ENCODE peak calls at places on chromosome 19, in eight cellular contexts. One of them, this sample, is unnamed.

GRCh38 chr19:35347171-35347929 is at the start of gene FFAR1:
- DNase-seq in activated effector memory CD4-positive, alpha-beta T cell treated with anti-CD3 and anti-CD28 coated beads, Interleukin-2, amount 50 U/mL, for 16 hours: peak; percentile 73
- DNase-seq in CD4-positive, alpha-beta memory T cell: peak; percentile 64
- DNase-seq in CD8-positive, alpha-beta T cell: no peak
- DNase-seq in left ventricle myocardium inferior: no peak
- DNase-seq in skeletal muscle cell: no peak
- DNase-seq in GM03348: no peak
- DNase-seq in fibroblast of lung: no peak
- DNase-seq in this sample: peak; percentile 76

GRCh38 chr19:474126-475078 is 13.6 kb upstream of the SHC2 start:
- DNase-seq in activated effector memory CD4-positive, alpha-beta T cell treated with anti-CD3 and anti-CD28 coated beads, Interleukin-2, amount 50 U/mL, for 16 hours: peak; percentile 61
- DNase-seq in CD4-positive, alpha-beta memory T cell: no peak
- DNase-seq in CD8-positive, alpha-beta T cell: no peak
- DNase-seq in left ventricle myocardium inferior: peak; percentile 55
- DNase-seq in skeletal muscle cell: no peak
- DNase-seq in GM03348: no peak
- DNase-seq in fibroblast of lung: no peak
- DNase-seq in this sample: no peak

GRCh38 chr19:29563688-29564087 is 37.9 kb downstream of the VSTM2B start:
- DNase-seq in activated effector memory CD4-positive, alpha-beta T cell treated with anti-CD3 and anti-CD28 coated beads, Interleukin-2, amount 50 U/mL, for 16 hours: no peak
- DNase-seq in CD4-positive, alpha-beta memory T cell: no peak
- DNase-seq in CD8-positive, alpha-beta T cell: no peak
- DNase-seq in left ventricle myocardium inferior: no peak
- DNase-seq in skeletal muscle cell: no peak
- DNase-seq in GM03348: no peak
- DNase-seq in fibroblast of lung: no peak
- DNase-seq in this sample: no peak

GRCh38 chr19:13803038-13803437 is 7.8 kb downstream of the ZSWIM4 start:
- DNase-seq in activated effector memory CD4-positive, alpha-beta T cell treated with anti-CD3 and anti-CD28 coated beads, Interleukin-2, amount 50 U/mL, for 16 hours: no peak
- DNase-seq in CD4-positive, alpha-beta memory T cell: no peak
- DNase-seq in CD8-positive, alpha-beta T cell: no peak
- DNase-seq in left ventricle myocardium inferior: no peak
- DNase-seq in skeletal muscle cell: no peak
- DNase-seq in GM03348: no peak
- DNase-seq in fibroblast of lung: no peak
- DNase-seq in this sample: no peak

GRCh38 chr19:46218160-46218559 is 11.4 kb upstream of the IGFL1 start:
- DNase-seq in activated effector memory CD4-positive, alpha-beta T cell treated with anti-CD3 and anti-CD28 coated beads, Interleukin-2, amount 50 U/mL, for 16 hours: peak; percentile 67
- DNase-seq in CD4-positive, alpha-beta memory T cell: no peak
- DNase-seq in CD8-positive, alpha-beta T cell: no peak
- DNase-seq in left ventricle myocardium inferior: no peak
- DNase-seq in skeletal muscle cell: no peak
- DNase-seq in GM03348: no peak
- DNase-seq in fibroblast of lung: peak; percentile 28
- DNase-seq in this sample: no peak

GRCh38 chr19:50897612-50898011 is 13.6 kb downstream of the KLK4 start:
- DNase-seq in activated effector memory CD4-positive, alpha-beta T cell treated with anti-CD3 and anti-CD28 coated beads, Interleukin-2, amount 50 U/mL, for 16 hours: no peak
- DNase-seq in CD4-positive, alpha-beta memory T cell: no peak
- DNase-seq in CD8-positive, alpha-beta T cell: no peak
- DNase-seq in left ventricle myocardium inferior: no peak
- DNase-seq in skeletal muscle cell: no peak
- DNase-seq in GM03348: no peak
- DNase-seq in fibroblast of lung: no peak
- DNase-seq in this sample: no peak

GRCh38 chr19:58181902-58182576 is 822 bp upstream of the ZNF274 start:
- DNase-seq in activated effector memory CD4-positive, alpha-beta T cell treated with anti-CD3 and anti-CD28 coated beads, Interleukin-2, amount 50 U/mL, for 16 hours: peak; percentile 85
- DNase-seq in CD4-positive, alpha-beta memory T cell: peak; percentile 54
- DNase-seq in CD8-positive, alpha-beta T cell: peak; percentile 44
- DNase-seq in left ventricle myocardium inferior: peak; percentile 29
- DNase-seq in skeletal muscle cell: no peak
- DNase-seq in GM03348: no peak
- DNase-seq in fibroblast of lung: peak; percentile 20
- DNase-seq in this sample: no peak

GRCh38 chr19:345320-345879 is 804 bp upstream of the MIER2 start:
- DNase-seq in activated effector memory CD4-positive, alpha-beta T cell treated with anti-CD3 and anti-CD28 coated beads, Interleukin-2, amount 50 U/mL, for 16 hours: no peak
- DNase-seq in CD4-positive, alpha-beta memory T cell: no peak
- DNase-seq in CD8-positive, alpha-beta T cell: no peak
- DNase-seq in left ventricle myocardium inferior: no peak
- DNase-seq in skeletal muscle cell: no peak
- DNase-seq in GM03348: no peak
- DNase-seq in fibroblast of lung: no peak
- DNase-seq in this sample: no peak

GRCh38 chr19:13937479-13938360 is 497 bp downstream of the PODNL1 start:
- DNase-seq in activated effector memory CD4-positive, alpha-beta T cell treated with anti-CD3 and anti-CD28 coated beads, Interleukin-2, amount 50 U/mL, for 16 hours: no peak
- DNase-seq in CD4-positive, alpha-beta memory T cell: no peak
- DNase-seq in CD8-positive, alpha-beta T cell: no peak
- DNase-seq in left ventricle myocardium inferior: no peak
- DNase-seq in skeletal muscle cell: no peak
- DNase-seq in GM03348: no peak
- DNase-seq in fibroblast of lung: no peak
- DNase-seq in this sample: no peak

GRCh38 chr19:47093841-47094240 is 19.7 kb downstream of the ZC3H4 start:
- DNase-seq in activated effector memory CD4-positive, alpha-beta T cell treated with anti-CD3 and anti-CD28 coated beads, Interleukin-2, amount 50 U/mL, for 16 hours: peak; percentile 70
- DNase-seq in CD4-positive, alpha-beta memory T cell: no peak
- DNase-seq in CD8-positive, alpha-beta T cell: no peak
- DNase-seq in left ventricle myocardium inferior: no peak
- DNase-seq in skeletal muscle cell: no peak
- DNase-seq in GM03348: no peak
- DNase-seq in fibroblast of lung: no peak
- DNase-seq in this sample: no peak

GRCh38 chr19:32363175-32363574 is 17.8 kb downstream of the ZNF507 start:
- DNase-seq in activated effector memory CD4-positive, alpha-beta T cell treated with anti-CD3 and anti-CD28 coated beads, Interleukin-2, amount 50 U/mL, for 16 hours: no peak
- DNase-seq in CD4-positive, alpha-beta memory T cell: no peak
- DNase-seq in CD8-positive, alpha-beta T cell: no peak
- DNase-seq in left ventricle myocardium inferior: no peak
- DNase-seq in skeletal muscle cell: no peak
- DNase-seq in GM03348: no peak
- DNase-seq in fibroblast of lung: peak; percentile 60
- DNase-seq in this sample: no peak

GRCh38 chr19:19342086-19343015 is 21.7 kb downstream of the MAU2 start:
- DNase-seq in activated effector memory CD4-positive, alpha-beta T cell treated with anti-CD3 and anti-CD28 coated beads, Interleukin-2, amount 50 U/mL, for 16 hours: peak; percentile 69
- DNase-seq in CD4-positive, alpha-beta memory T cell: no peak
- DNase-seq in CD8-positive, alpha-beta T cell: no peak
- DNase-seq in left ventricle myocardium inferior: peak; percentile 64
- DNase-seq in skeletal muscle cell: no peak
- DNase-seq in GM03348: peak; percentile 85
- DNase-seq in fibroblast of lung: peak; percentile 57
- DNase-seq in this sample: peak; percentile 80

GRCh38 chr19:10817291-10818038 is 18.5 kb downstream of the TMED1 start:
- DNase-seq in activated effector memory CD4-positive, alpha-beta T cell treated with anti-CD3 and anti-CD28 coated beads, Interleukin-2, amount 50 U/mL, for 16 hours: no peak
- DNase-seq in CD4-positive, alpha-beta memory T cell: no peak
- DNase-seq in CD8-positive, alpha-beta T cell: no peak
- DNase-seq in left ventricle myocardium inferior: no peak
- DNase-seq in skeletal muscle cell: peak; percentile 93
- DNase-seq in GM03348: peak; percentile 97
- DNase-seq in fibroblast of lung: peak; percentile 96
- DNase-seq in this sample: no peak

GRCh38 chr19:19602136-19602712 is 16.3 kb downstream of the PBX4 start:
- DNase-seq in activated effector memory CD4-positive, alpha-beta T cell treated with anti-CD3 and anti-CD28 coated beads, Interleukin-2, amount 50 U/mL, for 16 hours: peak; percentile 78
- DNase-seq in CD4-positive, alpha-beta memory T cell: peak; percentile 70
- DNase-seq in CD8-positive, alpha-beta T cell: no peak
- DNase-seq in left ventricle myocardium inferior: no peak
- DNase-seq in skeletal muscle cell: no peak
- DNase-seq in GM03348: no peak
- DNase-seq in fibroblast of lung: no peak
- DNase-seq in this sample: no peak

GRCh38 chr19:12544401-12544876 is 6.8 kb downstream of the ZNF564 start:
- DNase-seq in activated effector memory CD4-positive, alpha-beta T cell treated with anti-CD3 and anti-CD28 coated beads, Interleukin-2, amount 50 U/mL, for 16 hours: no peak
- DNase-seq in CD4-positive, alpha-beta memory T cell: no peak
- DNase-seq in CD8-positive, alpha-beta T cell: no peak
- DNase-seq in left ventricle myocardium inferior: no peak
- DNase-seq in skeletal muscle cell: no peak
- DNase-seq in GM03348: no peak
- DNase-seq in fibroblast of lung: no peak
- DNase-seq in this sample: no peak

GRCh38 chr19:40614595-40615411 is 13.6 kb downstream of the LTBP4 start:
- DNase-seq in activated effector memory CD4-positive, alpha-beta T cell treated with anti-CD3 and anti-CD28 coated beads, Interleukin-2, amount 50 U/mL, for 16 hours: peak; percentile 97
- DNase-seq in CD4-positive, alpha-beta memory T cell: peak; percentile 62
- DNase-seq in CD8-positive, alpha-beta T cell: peak; percentile 57
- DNase-seq in left ventricle myocardium inferior: peak; percentile 87
- DNase-seq in skeletal muscle cell: peak; percentile 73
- DNase-seq in GM03348: peak; percentile 93
- DNase-seq in fibroblast of lung: peak; percentile 98
- DNase-seq in this sample: peak; percentile 85

GRCh38 chr19:2603320-2603719 is 99.2 kb downstream of the GNG7 start:
- DNase-seq in activated effector memory CD4-positive, alpha-beta T cell treated with anti-CD3 and anti-CD28 coated beads, Interleukin-2, amount 50 U/mL, for 16 hours: no peak
- DNase-seq in CD4-positive, alpha-beta memory T cell: no peak
- DNase-seq in CD8-positive, alpha-beta T cell: no peak
- DNase-seq in left ventricle myocardium inferior: peak; percentile 61
- DNase-seq in skeletal muscle cell: no peak
- DNase-seq in GM03348: peak; percentile 85
- DNase-seq in fibroblast of lung: peak; percentile 30
- DNase-seq in this sample: peak; percentile 77

GRCh38 chr19:7699003-7699402 is 2.9 kb downstream of the FCER2 start:
- DNase-seq in activated effector memory CD4-positive, alpha-beta T cell treated with anti-CD3 and anti-CD28 coated beads, Interleukin-2, amount 50 U/mL, for 16 hours: no peak
- DNase-seq in CD4-positive, alpha-beta memory T cell: no peak
- DNase-seq in CD8-positive, alpha-beta T cell: no peak
- DNase-seq in left ventricle myocardium inferior: no peak
- DNase-seq in skeletal muscle cell: no peak
- DNase-seq in GM03348: no peak
- DNase-seq in fibroblast of lung: no peak
- DNase-seq in this sample: no peak

GRCh38 chr19:14147797-14148605 is 11.6 kb upstream of the ASF1B start:
- DNase-seq in activated effector memory CD4-positive, alpha-beta T cell treated with anti-CD3 and anti-CD28 coated beads, Interleukin-2, amount 50 U/mL, for 16 hours: peak; percentile 82
- DNase-seq in CD4-positive, alpha-beta memory T cell: peak; percentile 35
- DNase-seq in CD8-positive, alpha-beta T cell: peak; percentile 32
- DNase-seq in left ventricle myocardium inferior: peak; percentile 72
- DNase-seq in skeletal muscle cell: no peak
- DNase-seq in GM03348: peak; percentile 91
- DNase-seq in fibroblast of lung: peak; percentile 65
- DNase-seq in this sample: peak; percentile 89

GRCh38 chr19:35167251-35168119 is 12.9 kb downstream of the FXYD5 start:
- DNase-seq in activated effector memory CD4-positive, alpha-beta T cell treated with anti-CD3 and anti-CD28 coated beads, Interleukin-2, amount 50 U/mL, for 16 hours: peak; percentile 62
- DNase-seq in CD4-positive, alpha-beta memory T cell: no peak
- DNase-seq in CD8-positive, alpha-beta T cell: no peak
- DNase-seq in left ventricle myocardium inferior: no peak
- DNase-seq in skeletal muscle cell: no peak
- DNase-seq in GM03348: no peak
- DNase-seq in fibroblast of lung: no peak
- DNase-seq in this sample: peak; percentile 47

This sample was measured in cardiac septum.